ENCODE peak calls at places on chromosomes 11 and 22, in ten cellular contexts. Q is thoracic aorta, P is MM.1S, M is prostate gland, J is HFF-Myc, I is GM10248, D is mammary epithelial cell, W is Peyer's patch, E is choroid plexus epithelial cell, U is IMR-90. O is an unnamed sample.
A peak's percentile ranks its signal among the peaks of the same experiment; 100 is the strongest.

GRCh38 chr11:35619030-35619753 is 932 bp downstream of the FJX1 start:
- DNase-seq in D (peak; percentile 71), U (peak; percentile 37), P (peak; percentile 65), Q (no peak), J (no peak), E (peak; percentile 42), I (peak; percentile 62), M (no peak), W (no peak), O (peak; percentile 57)

GRCh38 chr22:46367707-46368191 is 32.2 kb downstream of the TRMU start:
- DNase-seq in J (no peak), M (peak; percentile 68), D (peak; percentile 66), I (peak; percentile 90), E (peak; percentile 64), U (peak; percentile 40), P (peak; percentile 85), W (peak; percentile 78), Q (no peak), O (peak; percentile 79)

GRCh38 chr22:42207918-42208317 is 62.5 kb downstream of the TCF20 start:
- DNase-seq in I (no peak), D (no peak), U (no peak), P (peak; percentile 33), M (no peak), Q (no peak), E (no peak), J (no peak), W (no peak), O (no peak)

GRCh38 chr22:37267128-37267587 is 15.2 kb upstream of the CYTH4 start:
- DNase-seq in M (no peak), J (no peak), U (no peak), I (peak; percentile 83), P (peak; percentile 67), Q (no peak), W (peak; percentile 73), E (peak; percentile 46), D (no peak), O (peak; percentile 83)

GRCh38 chr11:131917634-131918384 is 547.4 kb downstream of the NTM start:
- DNase-seq in J (no peak), P (no peak), I (no peak), D (no peak), U (no peak), E (no peak), Q (no peak), M (no peak), W (no peak), O (no peak)

GRCh38 chr11:96309001-96309642 is 33.9 kb downstream of the MAML2 start:
- DNase-seq in J (no peak), W (no peak), Q (no peak), I (no peak), M (no peak), D (peak; percentile 50), E (no peak), U (no peak), P (no peak), O (no peak)

GRCh38 chr11:34454308-34455032 is 15.7 kb downstream of the CAT start:
- DNase-seq in M (no peak), J (no peak), D (no peak), P (no peak), I (no peak), W (no peak), E (no peak), Q (no peak), U (no peak), O (no peak)

GRCh38 chr11:73416711-73417265 is 40.6 kb downstream of the RELT start:
- DNase-seq in P (no peak), Q (no peak), J (no peak), W (no peak), M (no peak), I (no peak), U (peak; percentile 39), D (no peak), E (no peak), O (no peak)

GRCh38 chr22:20396639-20397038 is 2.7 kb downstream of the ZNF74 start:
- DNase-seq in D (no peak), U (peak; percentile 35), M (no peak), W (no peak), E (peak; percentile 42), I (no peak), P (no peak), Q (no peak), J (no peak), O (no peak)

GRCh38 chr22:19870153-19871022 is 15.7 kb upstream of the GNB1L start:
- DNase-seq in Q (no peak), D (no peak), U (no peak), J (no peak), M (no peak), W (no peak), E (no peak), P (no peak), I (no peak), O (no peak)

GRCh38 chr11:106424111-106424510 is 346.6 kb downstream of the AASDHPPT start:
- DNase-seq in I (no peak), D (peak; percentile 85), W (no peak), U (peak; percentile 83), J (peak; percentile 46), Q (no peak), E (peak; percentile 79), M (no peak), P (no peak), O (no peak)

GRCh38 chr22:30868663-30869385 is 99.8 kb downstream of the MORC2 start:
- DNase-seq in J (no peak), I (no peak), W (no peak), D (no peak), Q (no peak), E (peak; percentile 53), M (no peak), U (peak; percentile 75), P (no peak), O (no peak)

GRCh38 chr11:45899448-45900174 is 7.5 kb downstream of the FREY1 start:
- DNase-seq in Q (peak; percentile 64), W (peak; percentile 47), D (peak; percentile 80), E (peak; percentile 88), U (peak; percentile 90), I (peak; percentile 83), J (peak; percentile 72), M (peak; percentile 61), P (no peak), O (peak; percentile 92)

GRCh38 chr11:69497221-69497787 is 15.8 kb downstream of the LINC01488 start:
- DNase-seq in P (no peak), E (peak; percentile 93), I (no peak), D (peak; percentile 64), Q (peak; percentile 41), U (peak; percentile 95), W (peak; percentile 22), M (peak; percentile 35), J (peak; percentile 65), O (peak; percentile 48)

GRCh38 chr22:20464096-20464614 is 26.5 kb upstream of the SCARF2 start:
- DNase-seq in M (no peak), E (no peak), Q (no peak), W (peak; percentile 61), D (no peak), I (peak; percentile 52), P (peak; percentile 47), J (no peak), U (no peak), O (no peak)

GRCh38 chr22:46042786-46043185 is 65.8 kb upstream of the WNT7B start:
- DNase-seq in Q (no peak), D (peak; percentile 37), U (peak; percentile 32), M (no peak), E (no peak), W (no peak), I (no peak), P (no peak), J (no peak), O (no peak)

GRCh38 chr11:27468643-27469332 is 3.8 kb downstream of the LGR4 start:
- DNase-seq in D (peak; percentile 88), E (peak; percentile 32), U (peak; percentile 29), I (no peak), P (no peak), W (no peak), Q (no peak), J (no peak), M (peak; percentile 33), O (no peak)

GRCh38 chr11:67406969-67407699 is 3.3 kb downstream of the TBC1D10C start:
- DNase-seq in U (no peak), Q (no peak), M (no peak), D (no peak), W (peak; percentile 62), E (no peak), J (no peak), I (no peak), P (no peak), O (no peak)
- TF ChIP-seq CTCF in U (no peak), Q (no peak), M (no peak), D (no peak), W (no peak), E (no peak), J (no peak), I (peak; percentile 28), P (no peak), O (no peak)

GRCh38 chr11:62593434-62594044 is 2.2 kb upstream of the TUT1 start:
- DNase-seq in M (peak; percentile 79), W (peak; percentile 86), D (peak; percentile 66), U (peak; percentile 70), P (peak; percentile 78), I (peak; percentile 67), J (no peak), E (peak; percentile 83), Q (no peak), O (peak; percentile 76)
- TF ChIP-seq CTCF in M (peak; percentile 52), W (peak; percentile 66), D (peak; percentile 78), U (peak; percentile 59), P (peak; percentile 85), I (peak; percentile 45), J (peak; percentile 74), E (peak; percentile 77), Q (peak; percentile 36), O (peak; percentile 46)

GRCh38 chr22:23386822-23387580 is 193.1 kb downstream of the IGLL1 start:
- DNase-seq in D (no peak), U (no peak), P (no peak), I (no peak), E (no peak), J (no peak), W (no peak), M (no peak), Q (no peak), O (no peak)

GRCh38 chr22:23384899-23385298 is 195.2 kb downstream of the IGLL1 start:
- DNase-seq in D (no peak), P (no peak), J (no peak), M (no peak), Q (no peak), I (no peak), W (no peak), U (no peak), E (no peak), O (no peak)

GRCh38 chr22:23385301-23386244 is 194.5 kb downstream of the IGLL1 start:
- DNase-seq in D (peak; percentile 49), M (peak; percentile 82), I (peak; percentile 92), Q (peak; percentile 43), U (peak; percentile 71), P (peak; percentile 78), W (peak; percentile 75), J (peak; percentile 30), E (peak; percentile 90), O (peak; percentile 94)

GRCh38 chr22:23387827-23388491 is 192.1 kb downstream of the IGLL1 start:
- DNase-seq in I (no peak), Q (no peak), W (no peak), E (no peak), M (no peak), U (no peak), D (no peak), P (no peak), J (no peak), O (no peak)

GRCh38 chr22:23386245-23386631 is 193.9 kb downstream of the IGLL1 start:
- DNase-seq in U (no peak), W (no peak), P (no peak), Q (no peak), J (no peak), E (no peak), M (no peak), D (no peak), I (no peak), O (no peak)
- TF ChIP-seq CTCF in U (no peak), W (peak; percentile 27), P (no peak), Q (no peak), J (no peak), E (no peak), M (no peak), D (no peak), I (no peak), O (peak; percentile 47)

GRCh38 chr11:93001812-93002211 is 32.4 kb downstream of the MTNR1B start:
- DNase-seq in I (no peak), W (no peak), D (no peak), P (no peak), U (no peak), E (no peak), M (no peak), Q (no peak), J (no peak), O (no peak)
- TF ChIP-seq CTCF in I (no peak), W (no peak), D (no peak), P (no peak), U (no peak), E (no peak), M (no peak), Q (no peak), J (no peak), O (no peak)

O was measured in nephron progenitor cell.